ENCODE peak calls at places on chromosomes 4 and X, in four cellular contexts. J is NCI-H1105, H is coronary artery, T is testis. K is an unnamed sample.

GRCh38 chrX:99798951-99799350 is 611.1 kb downstream of the PCDH19 start:
- DNase-seq in J (no peak), H (no peak), T (no peak), K (no peak)

GRCh38 chrX:40539214-40540142 is 41.3 kb upstream of the ATP6AP2 start:
- DNase-seq in J (no peak), H (no peak), T (peak), K (no peak)

GRCh38 chr4:68463796-68464195 is 16.5 kb downstream of the TMPRSS11E start:
- DNase-seq in J (no peak), H (no peak), T (no peak), K (peak)

GRCh38 chr4:140581078-140581477 is 12.3 kb upstream of the UCP1 start:
- DNase-seq in J (no peak), H (no peak), T (no peak), K (no peak)

GRCh38 chrX:38803609-38804480 is 2.6 kb downstream of the MID1IP1 start:
- DNase-seq in J (peak), H (peak), T (peak), K (peak)

GRCh38 chr4:112523764-112524505 is 8.0 kb upstream of the NEUROG2 start:
- DNase-seq in J (peak), H (no peak), T (peak), K (no peak)

GRCh38 chrX:10926404-10926803 is 184.7 kb upstream of the HCCS start:
- DNase-seq in J (no peak), H (no peak), T (no peak), K (no peak)

GRCh38 chrX:153102436-153102835 is 30.2 kb downstream of the PNMA6A start:
- DNase-seq in J (no peak), H (no peak), T (no peak), K (no peak)

GRCh38 chr4:111066887-111067286 is 444.0 kb upstream of the PITX2 start:
- DNase-seq in J (no peak), H (no peak), T (no peak), K (peak)

GRCh38 chr4:7627251-7628250 is 192.8 kb upstream of the PSAPL1 start:
- DNase-seq in J (no peak), H (no peak), T (no peak), K (no peak)

GRCh38 chrX:108167211-108167872 is 75.8 kb downstream of the ATG4A start:
- DNase-seq in J (no peak), H (no peak), T (no peak), K (peak)

GRCh38 chr4:146643812-146644401 is 5.2 kb downstream of the POU4F2 start:
- DNase-seq in J (no peak), H (no peak), T (no peak), K (peak)